ENCODE peak calls at places on chromosome 1, in nine cellular contexts. One of them, this sample, is unnamed.

GRCh38 chr1:54510715-54511270 is 37.2 kb upstream of the ACOT11 start:
- DNase-seq in D721Med: no peak
- DNase-seq in nephron progenitor cell: no peak
- DNase-seq in AG04449: no peak
- DNase-seq in CD8-positive, alpha-beta T cell: no peak
- DNase-seq in BJ: no peak
- DNase-seq in cardiac muscle cell: no peak
- DNase-seq in Panc1: no peak
- DNase-seq in body of pancreas: no peak
- DNase-seq in this sample: no peak

GRCh38 chr1:185734929-185735666 is 907 bp downstream of the HMCN1 start:
- DNase-seq in D721Med: no peak
- DNase-seq in nephron progenitor cell: no peak
- DNase-seq in AG04449: no peak
- DNase-seq in CD8-positive, alpha-beta T cell: no peak
- DNase-seq in BJ: no peak
- DNase-seq in cardiac muscle cell: peak
- DNase-seq in Panc1: no peak
- DNase-seq in body of pancreas: no peak
- DNase-seq in this sample: no peak

GRCh38 chr1:2313651-2314296 is 77.6 kb downstream of the MORN1 start:
- DNase-seq in D721Med: no peak
- DNase-seq in nephron progenitor cell: no peak
- DNase-seq in AG04449: no peak
- DNase-seq in CD8-positive, alpha-beta T cell: no peak
- DNase-seq in BJ: no peak
- DNase-seq in cardiac muscle cell: no peak
- DNase-seq in Panc1: no peak
- DNase-seq in body of pancreas: no peak
- DNase-seq in this sample: no peak

GRCh38 chr1:53592521-53592982 is 133.4 kb downstream of the DMRTB1 start:
- DNase-seq in D721Med: no peak
- DNase-seq in nephron progenitor cell: no peak
- DNase-seq in AG04449: no peak
- DNase-seq in CD8-positive, alpha-beta T cell: no peak
- DNase-seq in BJ: no peak
- DNase-seq in cardiac muscle cell: peak
- DNase-seq in Panc1: no peak
- DNase-seq in body of pancreas: peak
- DNase-seq in this sample: peak

GRCh38 chr1:60695633-60696032 is 386.7 kb upstream of the NFIA start:
- DNase-seq in D721Med: no peak
- DNase-seq in nephron progenitor cell: no peak
- DNase-seq in AG04449: no peak
- DNase-seq in CD8-positive, alpha-beta T cell: no peak
- DNase-seq in BJ: no peak
- DNase-seq in cardiac muscle cell: no peak
- DNase-seq in Panc1: no peak
- DNase-seq in body of pancreas: no peak
- DNase-seq in this sample: no peak

GRCh38 chr1:21927531-21928237 is 9.4 kb downstream of the HSPG2 start:
- DNase-seq in D721Med: no peak
- DNase-seq in nephron progenitor cell: no peak
- DNase-seq in AG04449: no peak
- DNase-seq in CD8-positive, alpha-beta T cell: no peak
- DNase-seq in BJ: no peak
- DNase-seq in cardiac muscle cell: no peak
- DNase-seq in Panc1: no peak
- DNase-seq in body of pancreas: peak
- DNase-seq in this sample: peak

GRCh38 chr1:113388621-113389355 is 1.5 kb upstream of the MAGI3 start:
- DNase-seq in D721Med: no peak
- DNase-seq in nephron progenitor cell: peak
- DNase-seq in AG04449: no peak
- DNase-seq in CD8-positive, alpha-beta T cell: no peak
- DNase-seq in BJ: no peak
- DNase-seq in cardiac muscle cell: no peak
- DNase-seq in Panc1: no peak
- DNase-seq in body of pancreas: peak
- DNase-seq in this sample: peak

GRCh38 chr1:47396671-47397196 is 19.4 kb upstream of the FOXE3 start:
- DNase-seq in D721Med: no peak
- DNase-seq in nephron progenitor cell: no peak
- DNase-seq in AG04449: no peak
- DNase-seq in CD8-positive, alpha-beta T cell: no peak
- DNase-seq in BJ: no peak
- DNase-seq in cardiac muscle cell: no peak
- DNase-seq in Panc1: no peak
- DNase-seq in body of pancreas: no peak
- DNase-seq in this sample: no peak

GRCh38 chr1:6202256-6202655 is 2.9 kb upstream of the RPL22 start:
- DNase-seq in D721Med: no peak
- DNase-seq in nephron progenitor cell: no peak
- DNase-seq in AG04449: no peak
- DNase-seq in CD8-positive, alpha-beta T cell: no peak
- DNase-seq in BJ: no peak
- DNase-seq in cardiac muscle cell: no peak
- DNase-seq in Panc1: no peak
- DNase-seq in body of pancreas: no peak
- DNase-seq in this sample: no peak

GRCh38 chr1:225937048-225937968 is 3.7 kb downstream of the LEFTY2 start:
- DNase-seq in D721Med: no peak
- DNase-seq in nephron progenitor cell: no peak
- DNase-seq in AG04449: no peak
- DNase-seq in CD8-positive, alpha-beta T cell: no peak
- DNase-seq in BJ: no peak
- DNase-seq in cardiac muscle cell: no peak
- DNase-seq in Panc1: no peak
- DNase-seq in body of pancreas: no peak
- DNase-seq in this sample: no peak

GRCh38 chr1:234686035-234686434 is 76.1 kb upstream of the IRF2BP2 start:
- DNase-seq in D721Med: no peak
- DNase-seq in nephron progenitor cell: no peak
- DNase-seq in AG04449: no peak
- DNase-seq in CD8-positive, alpha-beta T cell: no peak
- DNase-seq in BJ: no peak
- DNase-seq in cardiac muscle cell: no peak
- DNase-seq in Panc1: no peak
- DNase-seq in body of pancreas: no peak
- DNase-seq in this sample: no peak

GRCh38 chr1:115507256-115507589 is 134.5 kb upstream of the VANGL1 start:
- DNase-seq in D721Med: no peak
- DNase-seq in nephron progenitor cell: peak
- DNase-seq in AG04449: no peak
- DNase-seq in CD8-positive, alpha-beta T cell: no peak
- DNase-seq in BJ: no peak
- DNase-seq in cardiac muscle cell: peak
- DNase-seq in Panc1: no peak
- DNase-seq in body of pancreas: peak
- DNase-seq in this sample: peak

DNA sequence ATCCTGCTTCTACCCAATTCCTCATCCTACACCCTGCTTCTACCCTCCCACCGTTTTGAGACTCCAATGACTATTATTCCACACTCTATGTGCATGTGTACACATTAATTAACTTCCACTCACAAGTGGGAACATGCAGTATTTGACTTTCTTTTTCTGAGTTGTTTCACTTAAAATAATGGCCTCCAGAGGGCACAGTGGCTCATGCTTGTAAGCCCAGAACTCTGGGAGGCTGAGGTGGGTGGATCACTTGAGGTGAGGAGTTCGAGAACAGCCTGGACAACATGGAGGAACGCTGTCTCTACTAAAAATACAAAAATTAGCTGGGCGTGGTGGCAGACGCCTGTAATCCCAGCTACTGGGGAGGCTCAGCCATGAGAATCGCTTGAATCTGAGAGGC is 464.8 kb downstream of the PTBP2 start:
- DNase-seq in D721Med: no peak
- DNase-seq in nephron progenitor cell: no peak
- DNase-seq in AG04449: no peak
- DNase-seq in CD8-positive, alpha-beta T cell: no peak
- DNase-seq in BJ: no peak
- DNase-seq in cardiac muscle cell: peak
- DNase-seq in Panc1: no peak
- DNase-seq in body of pancreas: no peak
- DNase-seq in this sample: peak
- TF ChIP-seq CTCF in D721Med: peak
- TF ChIP-seq CTCF in nephron progenitor cell: no peak
- TF ChIP-seq CTCF in AG04449: no peak
- TF ChIP-seq CTCF in CD8-positive, alpha-beta T cell: no peak
- TF ChIP-seq CTCF in BJ: peak
- TF ChIP-seq CTCF in cardiac muscle cell: peak
- TF ChIP-seq CTCF in Panc1: no peak
- TF ChIP-seq CTCF in body of pancreas: no peak
- TF ChIP-seq CTCF in this sample: no peak

DNA sequence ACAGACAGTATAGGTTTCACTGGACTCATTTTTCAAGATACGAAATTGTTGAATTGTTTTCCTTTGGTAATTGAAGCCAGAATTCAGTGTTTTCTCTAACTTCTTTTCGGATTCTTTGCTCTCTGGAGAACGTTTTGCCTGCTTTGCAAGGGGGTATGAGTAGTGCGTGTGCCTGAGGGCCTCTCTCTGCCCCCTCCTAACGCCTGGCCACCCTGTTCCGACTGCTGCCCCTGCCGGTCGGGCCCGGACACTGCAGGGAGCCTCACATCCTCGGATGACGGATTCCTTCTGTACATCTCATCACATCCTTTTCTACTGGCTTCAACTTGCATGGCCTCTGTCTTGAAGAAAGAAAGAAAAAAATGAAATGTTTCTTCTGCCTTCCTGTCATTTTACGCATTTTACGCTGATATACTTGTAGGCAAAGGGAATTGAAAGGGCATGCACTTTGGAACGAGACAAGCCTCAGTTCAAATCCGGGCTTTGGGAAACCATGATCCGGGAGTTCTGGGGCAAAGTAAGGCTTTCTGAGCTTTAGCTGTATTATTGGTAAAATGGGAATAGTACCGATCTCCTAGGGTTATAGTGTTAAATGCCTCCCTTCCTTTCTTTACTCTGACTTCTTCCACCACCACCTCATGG is 65.1 kb downstream of the DISC1 start:
- DNase-seq in D721Med: no peak
- DNase-seq in nephron progenitor cell: peak
- DNase-seq in AG04449: no peak
- DNase-seq in CD8-positive, alpha-beta T cell: no peak
- DNase-seq in BJ: no peak
- DNase-seq in cardiac muscle cell: peak
- DNase-seq in Panc1: peak
- DNase-seq in body of pancreas: no peak
- DNase-seq in this sample: peak
- TF ChIP-seq CTCF in D721Med: peak
- TF ChIP-seq CTCF in nephron progenitor cell: peak
- TF ChIP-seq CTCF in AG04449: peak
- TF ChIP-seq CTCF in CD8-positive, alpha-beta T cell: no peak
- TF ChIP-seq CTCF in BJ: peak
- TF ChIP-seq CTCF in cardiac muscle cell: peak
- TF ChIP-seq CTCF in Panc1: peak
- TF ChIP-seq CTCF in body of pancreas: peak
- TF ChIP-seq CTCF in this sample: peak

DNA sequence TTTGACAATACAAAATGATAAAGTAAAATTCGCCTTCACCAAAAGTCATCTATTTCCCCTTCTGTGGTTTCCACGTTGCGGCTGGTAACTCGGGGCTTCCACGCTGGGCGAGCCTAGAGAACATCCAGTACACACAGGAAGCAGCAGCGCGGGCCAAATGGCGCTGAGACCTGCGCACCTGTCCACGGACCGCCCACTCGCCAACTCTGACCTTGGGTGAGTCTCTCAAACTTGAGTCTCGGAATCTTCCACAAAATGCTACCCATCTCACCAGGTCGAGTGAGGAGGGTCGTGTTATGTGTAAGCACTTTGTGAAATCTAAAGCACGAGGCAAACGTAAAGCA is 820 bp upstream of the TTF2 start:
- DNase-seq in D721Med: no peak
- DNase-seq in nephron progenitor cell: no peak
- DNase-seq in AG04449: no peak
- DNase-seq in CD8-positive, alpha-beta T cell: peak
- DNase-seq in BJ: no peak
- DNase-seq in cardiac muscle cell: no peak
- DNase-seq in Panc1: no peak
- DNase-seq in body of pancreas: peak
- DNase-seq in this sample: peak
- TF ChIP-seq CTCF in D721Med: no peak
- TF ChIP-seq CTCF in nephron progenitor cell: no peak
- TF ChIP-seq CTCF in AG04449: no peak
- TF ChIP-seq CTCF in CD8-positive, alpha-beta T cell: no peak
- TF ChIP-seq CTCF in BJ: no peak
- TF ChIP-seq CTCF in cardiac muscle cell: no peak
- TF ChIP-seq CTCF in Panc1: no peak
- TF ChIP-seq CTCF in body of pancreas: no peak
- TF ChIP-seq CTCF in this sample: no peak

GRCh38 chr1:156601122-156601830 is at the start of gene GPATCH4:
- DNase-seq in D721Med: no peak
- DNase-seq in nephron progenitor cell: peak
- DNase-seq in AG04449: peak
- DNase-seq in CD8-positive, alpha-beta T cell: peak
- DNase-seq in BJ: peak
- DNase-seq in cardiac muscle cell: peak
- DNase-seq in Panc1: no peak
- DNase-seq in body of pancreas: peak
- DNase-seq in this sample: peak

GRCh38 chr1:156598731-156599432 is 2.4 kb downstream of the GPATCH4 start:
- DNase-seq in D721Med: no peak
- DNase-seq in nephron progenitor cell: no peak
- DNase-seq in AG04449: no peak
- DNase-seq in CD8-positive, alpha-beta T cell: no peak
- DNase-seq in BJ: no peak
- DNase-seq in cardiac muscle cell: no peak
- DNase-seq in Panc1: no peak
- DNase-seq in body of pancreas: no peak
- DNase-seq in this sample: no peak

GRCh38 chr1:156598125-156598524 is 3.2 kb downstream of the GPATCH4 start:
- DNase-seq in D721Med: no peak
- DNase-seq in nephron progenitor cell: no peak
- DNase-seq in AG04449: no peak
- DNase-seq in CD8-positive, alpha-beta T cell: no peak
- DNase-seq in BJ: no peak
- DNase-seq in cardiac muscle cell: no peak
- DNase-seq in Panc1: no peak
- DNase-seq in body of pancreas: no peak
- DNase-seq in this sample: no peak

GRCh38 chr1:156600733-156601121 is 552 bp downstream of the GPATCH4 start:
- DNase-seq in D721Med: no peak
- DNase-seq in nephron progenitor cell: no peak
- DNase-seq in AG04449: no peak
- DNase-seq in CD8-positive, alpha-beta T cell: no peak
- DNase-seq in BJ: no peak
- DNase-seq in cardiac muscle cell: peak
- DNase-seq in Panc1: no peak
- DNase-seq in body of pancreas: no peak
- DNase-seq in this sample: no peak

DNA sequence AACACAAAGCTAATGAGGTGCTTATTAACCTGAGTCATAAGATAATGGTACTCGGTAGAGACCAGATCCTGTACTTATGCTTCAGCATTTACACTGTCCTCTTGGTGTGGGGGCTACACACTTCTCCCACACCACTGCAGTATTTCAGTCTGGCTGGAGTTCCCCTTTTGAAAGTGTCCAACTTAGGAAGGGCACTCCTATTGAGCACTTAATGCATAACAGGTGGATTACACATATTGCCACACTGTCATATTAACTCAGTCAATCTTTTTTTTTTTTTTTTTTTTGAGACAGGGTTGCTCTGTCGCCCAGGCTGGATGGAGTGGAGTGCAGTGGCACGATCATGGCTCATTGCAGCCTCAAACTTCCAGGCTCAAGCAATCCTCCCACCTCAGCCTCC is 1.5 kb downstream of the GPATCH4 start:
- DNase-seq in D721Med: no peak
- DNase-seq in nephron progenitor cell: no peak
- DNase-seq in AG04449: no peak
- DNase-seq in CD8-positive, alpha-beta T cell: no peak
- DNase-seq in BJ: no peak
- DNase-seq in cardiac muscle cell: no peak
- DNase-seq in Panc1: no peak
- DNase-seq in body of pancreas: no peak
- DNase-seq in this sample: no peak
- TF ChIP-seq CTCF in D721Med: no peak
- TF ChIP-seq CTCF in nephron progenitor cell: no peak
- TF ChIP-seq CTCF in AG04449: no peak
- TF ChIP-seq CTCF in CD8-positive, alpha-beta T cell: no peak
- TF ChIP-seq CTCF in BJ: no peak
- TF ChIP-seq CTCF in cardiac muscle cell: no peak
- TF ChIP-seq CTCF in Panc1: no peak
- TF ChIP-seq CTCF in body of pancreas: no peak
- TF ChIP-seq CTCF in this sample: no peak

This sample was measured in Calu3.